ENCODE peak calls at places on chromosomes 1 and 21, in eight cellular contexts. L is Kasumi-1; R is T-helper 1 cell; X is ecto neural progenitor cell; O is activated naive CD8-positive, alpha-beta T cell treated with anti-CD3 and anti-CD28 coated beads, Interleukin-2, amount 50 U/mL, for 16 hours; N is AG04450; W is GM12891; Y is NCI-H146. H is an unnamed sample.
A peak's percentile ranks its signal among the peaks of the same experiment; 100 is the strongest.

GRCh38 chr1:227661495-227661894 is 73.6 kb downstream of the JMJD4 start:
- DNase-seq in L (no peak), R (no peak), X (no peak), O (no peak), N (no peak), W (no peak), Y (no peak), H (no peak)

GRCh38 chr1:216447898-216448568 is 24.8 kb upstream of the USH2A start:
- DNase-seq in L (no peak), R (no peak), X (no peak), O (no peak), N (no peak), W (no peak), Y (no peak), H (no peak)

GRCh38 chr1:1273152-1273534 is 511 bp downstream of the UBE2J2 start:
- DNase-seq in L (no peak), R (no peak), X (no peak), O (no peak), N (no peak), W (no peak), Y (no peak), H (no peak)

GRCh38 chr1:8051650-8052049 is 25.5 kb upstream of the ERRFI1 start:
- DNase-seq in L (no peak), R (no peak), X (no peak), O (no peak), N (no peak), W (no peak), Y (no peak), H (no peak)

GRCh38 chr1:215992620-215993019 is 425.5 kb downstream of the KCTD3 start:
- DNase-seq in L (peak; percentile 22), R (no peak), X (no peak), O (no peak), N (no peak), W (no peak), Y (no peak), H (no peak)

GRCh38 chr1:6041432-6042062 is 4.1 kb upstream of the KCNAB2 start:
- DNase-seq in L (no peak), R (no peak), X (peak; percentile 78), O (no peak), N (no peak), W (peak; percentile 69), Y (no peak), H (peak; percentile 25)

GRCh38 chr1:182666736-182667135 is 17.7 kb downstream of the RGS8 start:
- DNase-seq in L (no peak), R (no peak), X (no peak), O (no peak), N (no peak), W (no peak), Y (peak; percentile 6), H (no peak)

GRCh38 chr1:150537732-150538684 is 11.2 kb upstream of the ADAMTSL4 start:
- DNase-seq in L (no peak), R (no peak), X (peak; percentile 71), O (no peak), N (peak; percentile 42), W (no peak), Y (no peak), H (no peak)

GRCh38 chr1:209648931-209649776 is 3.1 kb downstream of the LAMB3 start:
- DNase-seq in L (peak; percentile 69), R (no peak), X (no peak), O (no peak), N (peak; percentile 90), W (no peak), Y (no peak), H (no peak)

GRCh38 chr21:28548291-28548690 is 444.4 kb downstream of the LTN1 start:
- DNase-seq in L (no peak), R (no peak), X (no peak), O (no peak), N (no peak), W (no peak), Y (no peak), H (no peak)

GRCh38 chr1:100671604-100672003 is 47.9 kb upstream of the VCAM1 start:
- DNase-seq in L (no peak), R (no peak), X (no peak), O (no peak), N (peak; percentile 8), W (no peak), Y (no peak), H (no peak)

GRCh38 chr1:94799201-94799600 is 21.0 kb upstream of the SLC44A3 start:
- DNase-seq in L (no peak), R (no peak), X (no peak), O (no peak), N (no peak), W (no peak), Y (no peak), H (no peak)